ENCODE peak calls at places on chromosomes 4 and X, in ten cellular contexts. I is NCI-H446; H is NCI-H1105 treated with DMSO at 0.1 percent for 48 hours; A is HCT116; D is prostate gland; T is H4; R is NCI-H2107; Q is LoVo; K is H7; Z is activated naive CD4-positive, alpha-beta T cell. O is an unnamed sample.

GRCh38 chrX:39205467-39205866 is 404.2 kb downstream of the MID1IP1 start:
- DNase-seq in Q (no peak), R (no peak), I (no peak), Z (no peak), D (no peak), A (no peak), T (no peak), K (no peak), H (no peak), O (no peak)

GRCh38 chrX:86370927-86371326 is 222.7 kb downstream of the DACH2 start:
- DNase-seq in Q (no peak), I (no peak), Z (no peak), T (no peak), K (no peak), R (no peak), D (no peak), A (no peak), H (no peak), O (peak; percentile 10)

GRCh38 chrX:112704226-112704625 is 24.5 kb upstream of the LHFPL1 start:
- DNase-seq in D (no peak), T (no peak), H (no peak), K (no peak), R (no peak), A (no peak), Z (no peak), I (no peak), Q (no peak), O (no peak)

GRCh38 chr4:22897520-22898108 is 204.9 kb downstream of the GBA3 start:
- DNase-seq in R (no peak), A (peak; percentile 3), H (peak; percentile 36), D (no peak), Z (no peak), T (peak; percentile 40), K (peak; percentile 47), I (peak; percentile 0), Q (peak; percentile 41), O (peak; percentile 72)

GRCh38 chr4:6727081-6727942 is 11.3 kb downstream of the BLOC1S4 start:
- DNase-seq in I (no peak), K (peak; percentile 77), Z (no peak), T (no peak), Q (no peak), H (no peak), R (no peak), A (no peak), D (no peak), O (no peak)

GRCh38 chr4:86043755-86044592 is 315.9 kb downstream of the MAPK10 start:
- DNase-seq in I (peak; percentile 61), H (peak; percentile 60), Z (no peak), K (no peak), D (peak; percentile 28), R (no peak), T (peak; percentile 45), A (peak; percentile 37), Q (peak; percentile 41), O (peak; percentile 70)

GRCh38 chrX:24154490-24155034 is 5.0 kb downstream of the ZFX start:
- DNase-seq in A (no peak), D (no peak), K (no peak), T (no peak), H (no peak), Q (no peak), I (no peak), R (no peak), Z (no peak), O (no peak)

GRCh38 chr4:2462218-2462991 is 6.5 kb upstream of the RNF4 start:
- DNase-seq in R (no peak), I (no peak), K (peak; percentile 98), A (peak; percentile 15), Z (no peak), D (peak; percentile 42), H (peak; percentile 55), T (peak; percentile 47), Q (peak; percentile 61), O (peak; percentile 93)

GRCh38 chrX:10677490-10677889 is 57.1 kb upstream of the MID1 start:
- DNase-seq in A (no peak), K (no peak), D (no peak), H (no peak), I (peak; percentile 15), T (no peak), R (no peak), Q (no peak), Z (no peak), O (no peak)

GRCh38 chrX:115968436-115969252 is 201.9 kb upstream of the AGTR2 start:
- DNase-seq in I (no peak), Z (no peak), R (peak; percentile 60), Q (peak; percentile 41), H (peak; percentile 84), D (peak; percentile 19), T (peak; percentile 73), K (peak; percentile 88), A (peak; percentile 63), O (peak; percentile 65)

GRCh38 chr4:124322234-124322831 is 390.2 kb downstream of the ANKRD50 start:
- DNase-seq in I (no peak), Q (peak; percentile 40), D (no peak), Z (no peak), R (no peak), T (peak; percentile 38), A (peak; percentile 8), H (no peak), K (no peak), O (peak; percentile 62)

GRCh38 chrX:148905376-148905775 is 405.0 kb downstream of the AFF2 start:
- DNase-seq in Q (no peak), R (no peak), Z (no peak), D (no peak), T (no peak), I (no peak), H (no peak), K (no peak), A (no peak), O (no peak)

GRCh38 chr4:99998062-99998880 is 48.2 kb upstream of the H2AZ1 start:
- DNase-seq in I (peak; percentile 26), H (no peak), Q (peak; percentile 10), T (peak; percentile 39), Z (no peak), D (no peak), K (peak; percentile 13), A (peak; percentile 37), R (no peak), O (peak; percentile 59)

GRCh38 chrX:21963226-21963625 is 22.7 kb downstream of the SMS start:
- DNase-seq in R (no peak), D (no peak), T (no peak), Z (no peak), A (no peak), H (no peak), Q (no peak), I (no peak), K (no peak), O (no peak)

GRCh38 chrX:56800801-56801200 is 71.8 kb downstream of the NBDY start:
- DNase-seq in Q (no peak), T (no peak), I (no peak), K (peak; percentile 17), A (no peak), R (no peak), H (no peak), D (no peak), Z (no peak), O (no peak)

GRCh38 chr4:78024085-78024484 is 33.0 kb upstream of the FRAS1 start:
- DNase-seq in D (no peak), A (no peak), T (no peak), H (no peak), Z (no peak), K (no peak), R (no peak), I (no peak), Q (no peak), O (no peak)

GRCh38 chr4:126306152-126306869 is 991.6 kb downstream of the FAT4 start:
- DNase-seq in Q (no peak), A (no peak), T (peak; percentile 3), H (no peak), I (no peak), D (no peak), Z (no peak), R (no peak), K (no peak), O (no peak)

GRCh38 chrX:70476934-70477733 is 32.5 kb downstream of the DLG3 start:
- DNase-seq in H (no peak), T (peak; percentile 70), A (peak; percentile 78), Q (peak; percentile 64), I (no peak), R (no peak), Z (no peak), K (no peak), D (peak; percentile 28), O (peak; percentile 81)

GRCh38 chrX:54920610-54921426 is at the start of gene TRO:
- DNase-seq in Z (no peak), A (no peak), T (no peak), H (peak; percentile 47), K (peak; percentile 40), R (no peak), Q (no peak), I (no peak), D (no peak), O (peak; percentile 38)

GRCh38 chr4:25283948-25284347 is 28.6 kb upstream of the ZCCHC4 start:
- DNase-seq in D (no peak), R (no peak), K (no peak), Z (no peak), H (no peak), T (no peak), I (no peak), A (no peak), Q (no peak), O (peak; percentile 66)

GRCh38 chrX:73581002-73581628 is 18.1 kb downstream of the CHIC1 start:
- DNase-seq in R (no peak), T (peak; percentile 42), H (no peak), D (no peak), I (no peak), Z (no peak), K (no peak), Q (peak; percentile 65), A (no peak), O (no peak)

GRCh38 chrX:22629105-22629725 is 356.5 kb downstream of the CBLL2 start:
- DNase-seq in H (no peak), Q (no peak), Z (no peak), K (no peak), T (peak; percentile 6), R (no peak), D (no peak), A (no peak), I (peak; percentile 7), O (no peak)

GRCh38 chrX:38862100-38862499 is 60.8 kb downstream of the MID1IP1 start:
- DNase-seq in I (no peak), D (no peak), Q (no peak), R (no peak), Z (no peak), T (no peak), H (no peak), K (no peak), A (no peak), O (no peak)

GRCh38 chrX:17590892-17591740 is 146.2 kb upstream of the SCML1 start:
- DNase-seq in Q (peak; percentile 55), Z (no peak), I (peak; percentile 7), T (peak; percentile 72), D (peak; percentile 26), R (peak; percentile 27), K (peak; percentile 67), A (peak; percentile 49), H (peak; percentile 65), O (peak; percentile 79)

GRCh38 chrX:153669174-153669890 is 4.3 kb downstream of the PNCK start:
- DNase-seq in K (peak; percentile 89), D (no peak), Q (no peak), A (no peak), I (no peak), Z (no peak), T (no peak), H (peak; percentile 18), R (no peak), O (peak; percentile 26)

O was measured in DMS53.